ENCODE peak calls at places on chromosomes 12 and 14, in ten cellular contexts. W is activated gamma-delta T cell treated with Interleukin-2 at 50 U/mL for 16 hours, C is mesothelial cell of epicardium, I is SK-MEL-5, P is LoVo, V is A549, E is fibroblast of the conjunctiva, L is brain microvascular endothelial cell, N is skeletal muscle cell, O is iris pigment epithelial cell. F is an unnamed sample.

GRCh38 chr14:22084393-22085281 is 411.0 kb upstream of the OR4E1 start:
- DNase-seq in W (peak), C (no peak), I (peak), P (peak), V (peak), E (peak), L (peak), N (no peak), O (peak), F (no peak)

GRCh38 chr12:90959538-90960139 is 4.7 kb upstream of the CCER1 start:
- DNase-seq in W (no peak), C (no peak), I (peak), P (peak), V (peak), E (peak), L (peak), N (no peak), O (peak), F (no peak)

GRCh38 chr14:95143813-95144620 is 13.3 kb downstream of the DICER1 start:
- DNase-seq in W (no peak), C (no peak), I (no peak), P (no peak), V (no peak), E (no peak), L (no peak), N (no peak), O (peak), F (no peak)

GRCh38 chr12:88935856-88936255 is 355.6 kb upstream of the KITLG start:
- DNase-seq in W (no peak), C (no peak), I (no peak), P (no peak), V (no peak), E (no peak), L (no peak), N (no peak), O (peak), F (no peak)

GRCh38 chr12:130708648-130709047 is 7.5 kb downstream of the RIMBP2 start:
- DNase-seq in W (no peak), C (no peak), I (no peak), P (no peak), V (no peak), E (no peak), L (no peak), N (no peak), O (no peak), F (no peak)

GRCh38 chr14:104650981-104651875 is 38.2 kb upstream of the INF2 start:
- DNase-seq in W (no peak), C (no peak), I (no peak), P (no peak), V (no peak), E (no peak), L (no peak), N (no peak), O (no peak), F (no peak)

GRCh38 chr12:85626031-85626781 is 210.0 kb downstream of the RASSF9 start:
- DNase-seq in W (no peak), C (no peak), I (no peak), P (no peak), V (peak), E (peak), L (peak), N (peak), O (peak), F (no peak)

GRCh38 chr12:128844031-128844635 is 9.1 kb upstream of the GLT1D1 start:
- DNase-seq in W (no peak), C (no peak), I (peak), P (no peak), V (no peak), E (no peak), L (no peak), N (no peak), O (no peak), F (no peak)

GRCh38 chr12:1373887-1374286 is 220.5 kb downstream of the FBXL14 start:
- DNase-seq in W (no peak), C (no peak), I (no peak), P (no peak), V (no peak), E (peak), L (no peak), N (peak), O (peak), F (no peak)

GRCh38 chr12:76685246-76685678 is 78.7 kb upstream of the ZDHHC17 start:
- DNase-seq in W (no peak), C (no peak), I (peak), P (no peak), V (peak), E (peak), L (peak), N (no peak), O (peak), F (peak)